ENCODE peak calls at places on chromosomes 13 and 19, in six cellular contexts. Q is H9, I is mesendoderm, Z is IMR-90, U is trophoblast cell, K is mesenchymal stem cell. L is an unnamed sample.
A peak's percentile ranks its signal among the peaks of the same experiment; 100 is the strongest.

GRCh38 chr19:47503130-47503822 is 11.6 kb downstream of the NAPA start:
- DNase-seq in Q (no peak), I (no peak), Z (no peak), U (no peak), K (no peak), L (no peak)

GRCh38 chr13:99992376-99992775 is 10.8 kb downstream of the ZIC2 start:
- DNase-seq in Q (no peak), I (peak; percentile 30), Z (no peak), U (no peak), K (no peak), L (no peak)

GRCh38 chr13:77896536-77896935 is 22.1 kb downstream of the EDNRB start:
- DNase-seq in Q (no peak), I (no peak), Z (peak; percentile 32), U (no peak), K (peak; percentile 38), L (no peak)

GRCh38 chr13:25170554-25171107 is 1.5 kb downstream of the AMER2 start:
- DNase-seq in Q (no peak), I (peak; percentile 46), Z (no peak), U (no peak), K (no peak), L (no peak)

GRCh38 chr13:103067751-103068563 is 1.7 kb upstream of the SLC10A2 start:
- DNase-seq in Q (peak; percentile 87), I (peak; percentile 57), Z (no peak), U (no peak), K (no peak), L (no peak)

GRCh38 chr13:110269509-110270185 is 37.3 kb downstream of the COL4A1 start:
- DNase-seq in Q (no peak), I (no peak), Z (no peak), U (no peak), K (no peak), L (no peak)

GRCh38 chr13:19601749-19602725 is 31.4 kb upstream of the MPHOSPH8 start:
- DNase-seq in Q (peak; percentile 64), I (peak; percentile 71), Z (peak; percentile 27), U (no peak), K (peak; percentile 37), L (peak; percentile 40)

GRCh38 chr19:45901432-45901903 is 945 bp downstream of the MYPOP start:
- DNase-seq in Q (peak; percentile 32), I (peak; percentile 29), Z (peak; percentile 42), U (peak; percentile 64), K (peak; percentile 81), L (no peak)

GRCh38 chr13:31719214-31719613 is 20.1 kb upstream of the RXFP2 start:
- DNase-seq in Q (no peak), I (no peak), Z (no peak), U (no peak), K (no peak), L (no peak)

GRCh38 chr19:10158485-10158884 is 36.3 kb downstream of the DNMT1 start:
- DNase-seq in Q (no peak), I (no peak), Z (no peak), U (no peak), K (no peak), L (no peak)

GRCh38 chr19:34793562-34793961 is 20.5 kb upstream of the ZNF599 start:
- DNase-seq in Q (no peak), I (no peak), Z (no peak), U (no peak), K (no peak), L (no peak)

GRCh38 chr13:45339867-45340266 is 1.1 kb downstream of the TPT1 start:
- DNase-seq in Q (no peak), I (no peak), Z (no peak), U (no peak), K (no peak), L (no peak)

GRCh38 chr13:101751488-101751887 is 299.0 kb downstream of the ITGBL1 start:
- DNase-seq in Q (no peak), I (peak; percentile 78), Z (peak; percentile 77), U (peak; percentile 58), K (peak; percentile 85), L (no peak)

GRCh38 chr19:48997972-48998371 is 4.3 kb downstream of the RUVBL2 start:
- DNase-seq in Q (peak; percentile 86), I (peak; percentile 86), Z (peak; percentile 45), U (peak; percentile 69), K (peak; percentile 70), L (peak; percentile 43)

GRCh38 chr13:109857325-109857724 is 70.9 kb upstream of the IRS2 start:
- DNase-seq in Q (no peak), I (no peak), Z (no peak), U (no peak), K (no peak), L (no peak)

DNA sequence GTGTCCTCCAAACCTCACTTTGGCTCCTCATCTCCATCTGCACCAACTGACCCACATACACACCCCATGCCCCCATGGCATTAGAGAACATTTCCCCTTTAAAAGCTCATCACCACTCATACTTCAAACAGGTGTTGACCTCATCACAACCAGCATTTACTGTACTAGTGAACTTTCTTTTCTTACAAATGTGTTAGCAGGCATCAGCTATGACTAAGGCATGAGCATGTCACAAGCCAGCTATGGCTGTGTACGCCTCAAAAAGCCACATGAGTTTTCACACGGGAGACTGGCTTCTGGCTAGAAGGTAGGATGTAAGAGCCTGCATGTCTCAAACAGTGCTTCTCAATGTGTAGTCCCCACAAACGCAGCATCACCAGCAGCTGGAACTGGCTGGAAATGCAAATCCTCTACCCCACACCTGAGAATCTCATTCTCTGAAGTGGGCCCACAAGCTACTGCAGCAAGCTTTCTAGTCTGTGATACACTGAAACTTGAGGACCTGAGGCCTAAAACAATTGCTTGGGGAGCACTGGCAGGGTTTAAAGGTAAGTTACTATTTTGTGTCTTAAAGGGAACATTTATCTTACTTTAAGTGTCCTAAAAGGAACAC is 66.8 kb downstream of the TUBGCP3 start:
- DNase-seq in Q (no peak), I (no peak), Z (peak; percentile 47), U (no peak), K (no peak), L (no peak)
- H3K4ac ChIP-seq in Q (no peak overlapping the region), I (no peak overlapping the region), Z (no peak overlapping the region), U (no peak overlapping the region), K (no peak overlapping the region), L (no peak overlapping the region)

DNA sequence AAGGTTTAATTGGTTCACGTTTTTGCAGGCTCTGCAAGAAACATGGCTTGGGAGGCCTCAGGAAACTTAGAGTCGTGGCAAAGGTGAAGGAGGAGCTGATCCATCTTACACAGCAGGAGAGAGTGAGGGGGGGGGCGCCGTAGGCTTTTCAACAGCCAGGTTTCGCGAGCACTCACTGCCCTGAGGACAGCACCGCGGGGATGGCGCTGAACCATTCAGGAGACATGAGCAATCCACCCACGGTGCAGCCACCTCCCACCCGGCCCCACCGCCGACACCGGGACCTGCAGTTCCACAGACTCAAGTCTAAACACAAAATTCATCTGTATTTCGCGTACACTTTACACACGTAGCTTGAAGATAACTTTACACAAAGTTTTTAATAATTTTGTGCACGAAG is 73.6 kb downstream of the KDM4B start:
- DNase-seq in Q (no peak), I (peak; percentile 46), Z (no peak), U (peak; percentile 21), K (no peak), L (no peak)
- H3K9ac ChIP-seq in Q (no peak overlapping the region), I (no peak overlapping the region), Z (no peak overlapping the region), U (no peak overlapping the region), K (no peak overlapping the region), L (no peak overlapping the region)

DNA sequence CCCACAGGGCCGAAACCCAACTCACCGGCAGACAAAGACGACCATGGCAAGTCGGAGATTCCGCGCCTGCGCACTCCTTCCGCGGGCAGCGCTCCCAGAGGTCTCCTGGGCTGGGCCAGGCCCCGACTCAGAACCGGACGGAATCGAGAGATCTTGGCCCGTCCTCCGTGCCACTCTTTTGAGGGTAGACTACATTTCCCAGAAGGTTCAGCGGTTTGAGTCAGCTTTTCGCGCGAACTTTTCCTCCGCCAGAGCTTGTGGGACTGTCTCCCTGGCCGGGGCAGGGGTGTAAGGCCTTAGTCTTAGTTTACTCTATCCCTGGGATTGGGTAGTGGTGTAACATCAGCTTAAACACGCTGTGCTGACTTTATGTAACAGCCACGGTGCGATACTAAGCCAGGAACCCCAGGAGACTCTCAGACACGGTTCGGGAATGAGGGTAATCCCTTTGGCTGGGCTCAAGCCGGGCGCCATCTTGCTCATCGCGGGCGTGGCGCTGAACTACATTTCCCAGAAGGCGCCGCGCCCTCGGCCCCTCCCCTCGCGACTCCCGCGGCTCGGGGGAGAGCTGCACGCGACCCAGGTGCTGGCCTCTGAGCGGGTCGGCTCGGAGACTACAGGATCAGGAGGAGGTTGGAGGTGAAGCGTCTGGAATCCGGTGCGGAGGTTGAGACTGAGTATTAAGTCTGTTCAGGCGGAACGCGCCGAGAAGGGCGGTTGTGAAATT is at the start of gene ZNF260:
- DNase-seq in Q (peak; percentile 98), I (peak; percentile 99), Z (peak; percentile 97), U (peak; percentile 98), K (peak; percentile 98), L (peak; percentile 90)
- H3K23ac ChIP-seq in Q (no peak within 1 kb of the TSS), I (peak within 1 kb of the TSS; percentile 59), Z (peak within 1 kb of the TSS; percentile 97), U (no peak within 1 kb of the TSS), K (no peak within 1 kb of the TSS), L (peak within 1 kb of the TSS; percentile 82)

GRCh38 chr19:50334741-50335421 is 5.7 kb upstream of the KCNC3 start:
- DNase-seq in Q (no peak), I (no peak), Z (no peak), U (no peak), K (no peak), L (no peak)
- H3K4ac ChIP-seq in Q (no peak overlapping the region), I (no peak overlapping the region), Z (no peak overlapping the region), U (no peak overlapping the region), K (no peak overlapping the region), L (no peak overlapping the region)

GRCh38 chr13:41502021-41502420 is 44.7 kb downstream of the RGCC start:
- DNase-seq in Q (no peak), I (no peak), Z (no peak), U (no peak), K (no peak), L (no peak)
- H3K9ac ChIP-seq in Q (no peak overlapping the region), I (no peak overlapping the region), Z (no peak overlapping the region), U (no peak overlapping the region), K (no peak overlapping the region), L (no peak overlapping the region)

L was measured in neuronal stem cell.